ENCODE peak calls at places on chromosomes 6 and 20, in nine cellular contexts. One of them, this sample, is unnamed.

GRCh38 chr6:63787021-63787420 is 151.4 kb downstream of the PHF3 start:
- DNase-seq in prostate gland: no peak
- DNase-seq in SJCRH30: no peak
- DNase-seq in RWPE1: no peak
- DNase-seq in HCT116: no peak
- DNase-seq in mesenchymal stem cell: peak
- DNase-seq in psoas muscle: no peak
- DNase-seq in tibial artery: no peak
- DNase-seq in ovary: no peak
- DNase-seq in this sample: no peak

GRCh38 chr6:168374051-168374502 is 54.5 kb upstream of the DACT2 start:
- DNase-seq in prostate gland: no peak
- DNase-seq in SJCRH30: no peak
- DNase-seq in RWPE1: no peak
- DNase-seq in HCT116: no peak
- DNase-seq in mesenchymal stem cell: no peak
- DNase-seq in psoas muscle: no peak
- DNase-seq in tibial artery: peak
- DNase-seq in ovary: peak
- DNase-seq in this sample: no peak

GRCh38 chr6:168093071-168093505 is 14.1 kb upstream of the FRMD1 start:
- DNase-seq in prostate gland: no peak
- DNase-seq in SJCRH30: no peak
- DNase-seq in RWPE1: no peak
- DNase-seq in HCT116: no peak
- DNase-seq in mesenchymal stem cell: no peak
- DNase-seq in psoas muscle: peak
- DNase-seq in tibial artery: no peak
- DNase-seq in ovary: peak
- DNase-seq in this sample: no peak

GRCh38 chr20:11468880-11469279 is 448.8 kb upstream of the BTBD3 start:
- DNase-seq in prostate gland: no peak
- DNase-seq in SJCRH30: no peak
- DNase-seq in RWPE1: no peak
- DNase-seq in HCT116: no peak
- DNase-seq in mesenchymal stem cell: no peak
- DNase-seq in psoas muscle: no peak
- DNase-seq in tibial artery: no peak
- DNase-seq in ovary: no peak
- DNase-seq in this sample: no peak

GRCh38 chr20:59825944-59826759 is 107.3 kb downstream of the SYCP2 start:
- DNase-seq in prostate gland: peak
- DNase-seq in SJCRH30: no peak
- DNase-seq in RWPE1: peak
- DNase-seq in HCT116: no peak
- DNase-seq in mesenchymal stem cell: no peak
- DNase-seq in psoas muscle: no peak
- DNase-seq in tibial artery: no peak
- DNase-seq in ovary: no peak
- DNase-seq in this sample: no peak

GRCh38 chr20:41047975-41048305 is 19.3 kb downstream of the TOP1 start:
- DNase-seq in prostate gland: no peak
- DNase-seq in SJCRH30: no peak
- DNase-seq in RWPE1: peak
- DNase-seq in HCT116: no peak
- DNase-seq in mesenchymal stem cell: peak
- DNase-seq in psoas muscle: no peak
- DNase-seq in tibial artery: no peak
- DNase-seq in ovary: no peak
- DNase-seq in this sample: no peak

GRCh38 chr6:129753422-129753821 is 43.4 kb upstream of the ARHGAP18 start:
- DNase-seq in prostate gland: no peak
- DNase-seq in SJCRH30: peak
- DNase-seq in RWPE1: no peak
- DNase-seq in HCT116: no peak
- DNase-seq in mesenchymal stem cell: peak
- DNase-seq in psoas muscle: no peak
- DNase-seq in tibial artery: no peak
- DNase-seq in ovary: no peak
- DNase-seq in this sample: no peak

GRCh38 chr6:154621611-154622010 is 111.1 kb upstream of the CNKSR3 start:
- DNase-seq in prostate gland: no peak
- DNase-seq in SJCRH30: no peak
- DNase-seq in RWPE1: no peak
- DNase-seq in HCT116: no peak
- DNase-seq in mesenchymal stem cell: no peak
- DNase-seq in psoas muscle: no peak
- DNase-seq in tibial artery: no peak
- DNase-seq in ovary: no peak
- DNase-seq in this sample: no peak

GRCh38 chr6:69917834-69918233 is 51.5 kb downstream of the COL19A1 start:
- DNase-seq in prostate gland: no peak
- DNase-seq in SJCRH30: peak
- DNase-seq in RWPE1: peak
- DNase-seq in HCT116: peak
- DNase-seq in mesenchymal stem cell: peak
- DNase-seq in psoas muscle: peak
- DNase-seq in tibial artery: no peak
- DNase-seq in ovary: no peak
- DNase-seq in this sample: no peak

GRCh38 chr6:30882764-30883475 is 1.4 kb upstream of the DDR1 start:
- DNase-seq in prostate gland: peak
- DNase-seq in SJCRH30: peak
- DNase-seq in RWPE1: peak
- DNase-seq in HCT116: peak
- DNase-seq in mesenchymal stem cell: no peak
- DNase-seq in psoas muscle: no peak
- DNase-seq in tibial artery: no peak
- DNase-seq in ovary: peak
- DNase-seq in this sample: no peak

DNA sequence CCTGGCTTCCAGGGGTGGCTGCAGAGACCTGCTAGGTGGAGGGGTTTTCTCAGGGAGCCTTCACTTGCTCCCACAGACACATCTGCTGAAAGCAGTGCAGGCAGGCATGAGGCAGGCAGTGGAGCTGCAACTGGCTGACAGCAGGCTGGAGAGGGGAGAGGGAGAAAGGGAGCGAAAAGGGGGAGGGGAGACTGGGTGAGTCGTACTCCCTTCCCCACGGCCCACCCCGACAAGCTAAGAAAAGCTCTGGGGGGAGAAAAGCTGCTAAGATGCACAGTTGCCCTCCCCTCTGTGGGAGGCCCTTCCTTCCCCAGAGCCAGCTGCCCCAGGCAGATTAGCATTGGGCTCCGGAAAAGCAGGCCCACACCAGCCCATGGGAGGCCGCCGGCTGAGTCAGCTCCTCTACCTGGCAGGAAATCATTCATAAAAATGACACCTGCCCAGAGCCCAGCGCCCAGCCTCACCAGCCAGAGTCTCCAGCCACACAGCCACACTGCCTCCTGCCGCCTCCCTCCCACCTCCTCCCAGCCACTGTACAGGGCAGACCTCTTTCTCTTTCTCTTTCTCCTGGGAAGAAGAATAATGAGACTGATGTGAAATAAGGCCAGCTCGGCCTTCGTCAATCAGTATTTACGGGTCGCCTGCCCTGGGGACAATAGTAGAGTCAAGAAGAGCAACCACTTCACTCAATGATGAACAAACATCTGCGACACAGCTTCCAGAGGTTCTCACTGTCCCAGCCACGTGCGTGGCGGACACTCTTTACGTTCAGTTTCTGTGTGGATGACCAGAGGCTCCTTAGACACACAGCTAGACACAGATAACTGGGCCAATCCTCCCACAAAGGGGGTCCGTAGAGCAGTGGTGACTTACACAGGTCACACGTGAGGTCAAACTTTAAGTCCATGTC is 7.7 kb upstream of the C20orf203 start:
- DNase-seq in prostate gland: peak
- DNase-seq in SJCRH30: peak
- DNase-seq in RWPE1: peak
- DNase-seq in HCT116: no peak
- DNase-seq in mesenchymal stem cell: peak
- DNase-seq in psoas muscle: no peak
- DNase-seq in tibial artery: no peak
- DNase-seq in ovary: no peak
- DNase-seq in this sample: no peak
- H3K27ac ChIP-seq in prostate gland: no peak
- H3K27ac ChIP-seq in SJCRH30: no peak
- H3K27ac ChIP-seq in RWPE1: peak
- H3K27ac ChIP-seq in HCT116: no peak
- H3K27ac ChIP-seq in mesenchymal stem cell: peak
- H3K27ac ChIP-seq in psoas muscle: no peak
- H3K27ac ChIP-seq in tibial artery: no peak
- H3K27ac ChIP-seq in ovary: no peak
- H3K27ac ChIP-seq in this sample: no peak

GRCh38 chr6:12290490-12290820 is 294 bp downstream of the EDN1 start:
- DNase-seq in prostate gland: no peak
- DNase-seq in SJCRH30: no peak
- DNase-seq in RWPE1: no peak
- DNase-seq in HCT116: no peak
- DNase-seq in mesenchymal stem cell: no peak
- DNase-seq in psoas muscle: no peak
- DNase-seq in tibial artery: no peak
- DNase-seq in ovary: no peak
- DNase-seq in this sample: no peak
- H3K27ac ChIP-seq in prostate gland: peak
- H3K27ac ChIP-seq in SJCRH30: no peak
- H3K27ac ChIP-seq in RWPE1: peak
- H3K27ac ChIP-seq in HCT116: no peak
- H3K27ac ChIP-seq in mesenchymal stem cell: peak
- H3K27ac ChIP-seq in psoas muscle: no peak
- H3K27ac ChIP-seq in tibial artery: peak
- H3K27ac ChIP-seq in ovary: no peak
- H3K27ac ChIP-seq in this sample: no peak

DNA sequence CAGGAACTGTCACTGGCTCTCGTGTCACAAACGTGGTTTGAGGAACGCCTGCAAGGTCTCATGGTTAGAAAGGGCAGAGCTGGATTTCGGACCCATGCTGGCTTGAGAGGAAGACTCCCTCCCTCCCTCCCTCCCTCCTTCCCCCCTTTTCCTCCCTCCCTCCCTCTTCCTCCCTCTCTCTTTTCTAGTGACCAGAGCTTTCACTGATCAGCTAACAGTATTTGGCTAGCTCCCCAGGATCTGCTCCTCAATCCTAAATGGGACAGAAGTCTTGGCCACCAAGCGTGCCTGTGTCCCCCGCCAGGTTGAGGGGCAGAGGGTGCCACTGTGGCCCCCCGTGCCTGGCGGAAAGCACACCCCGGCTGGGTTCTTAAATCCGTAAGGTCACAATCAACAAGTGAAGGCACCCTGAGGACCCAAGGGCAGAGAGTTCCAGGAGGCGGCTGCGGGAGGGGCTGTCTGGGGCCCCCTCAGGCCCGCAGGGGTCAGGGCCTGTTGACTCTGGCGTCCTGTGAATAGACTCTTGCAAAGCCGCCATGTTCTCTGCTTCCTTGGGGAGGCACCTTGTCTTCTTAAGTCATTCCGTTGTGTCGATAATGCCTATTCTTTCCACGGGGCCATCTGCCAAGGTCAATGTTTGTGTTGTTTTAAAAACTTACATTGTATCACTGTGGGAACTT is 38.9 kb upstream of the STX16 start:
- DNase-seq in prostate gland: peak
- DNase-seq in SJCRH30: no peak
- DNase-seq in RWPE1: no peak
- DNase-seq in HCT116: no peak
- DNase-seq in mesenchymal stem cell: no peak
- DNase-seq in psoas muscle: peak
- DNase-seq in tibial artery: no peak
- DNase-seq in ovary: no peak
- DNase-seq in this sample: no peak
- H3K27ac ChIP-seq in prostate gland: peak
- H3K27ac ChIP-seq in SJCRH30: no peak
- H3K27ac ChIP-seq in RWPE1: no peak
- H3K27ac ChIP-seq in HCT116: no peak
- H3K27ac ChIP-seq in mesenchymal stem cell: no peak
- H3K27ac ChIP-seq in psoas muscle: no peak
- H3K27ac ChIP-seq in tibial artery: peak
- H3K27ac ChIP-seq in ovary: no peak
- H3K27ac ChIP-seq in this sample: no peak

GRCh38 chr20:56628015-56628872 is 862 bp upstream of the TFAP2C start:
- DNase-seq in prostate gland: no peak
- DNase-seq in SJCRH30: no peak
- DNase-seq in RWPE1: peak
- DNase-seq in HCT116: no peak
- DNase-seq in mesenchymal stem cell: peak
- DNase-seq in psoas muscle: no peak
- DNase-seq in tibial artery: no peak
- DNase-seq in ovary: no peak
- DNase-seq in this sample: no peak
- H3K27ac ChIP-seq in prostate gland: no peak
- H3K27ac ChIP-seq in SJCRH30: no peak
- H3K27ac ChIP-seq in RWPE1: no peak
- H3K27ac ChIP-seq in HCT116: no peak
- H3K27ac ChIP-seq in mesenchymal stem cell: no peak
- H3K27ac ChIP-seq in psoas muscle: no peak
- H3K27ac ChIP-seq in tibial artery: no peak
- H3K27ac ChIP-seq in ovary: no peak
- H3K27ac ChIP-seq in this sample: no peak

GRCh38 chr6:52499026-52499425 is 77.8 kb downstream of the TRAM2 start:
- DNase-seq in prostate gland: no peak
- DNase-seq in SJCRH30: no peak
- DNase-seq in RWPE1: no peak
- DNase-seq in HCT116: no peak
- DNase-seq in mesenchymal stem cell: peak
- DNase-seq in psoas muscle: no peak
- DNase-seq in tibial artery: no peak
- DNase-seq in ovary: no peak
- DNase-seq in this sample: no peak
- H3K27ac ChIP-seq in prostate gland: no peak
- H3K27ac ChIP-seq in SJCRH30: no peak
- H3K27ac ChIP-seq in RWPE1: peak
- H3K27ac ChIP-seq in HCT116: no peak
- H3K27ac ChIP-seq in mesenchymal stem cell: peak
- H3K27ac ChIP-seq in psoas muscle: peak
- H3K27ac ChIP-seq in tibial artery: peak
- H3K27ac ChIP-seq in ovary: no peak
- H3K27ac ChIP-seq in this sample: no peak

GRCh38 chr6:20414711-20415110 is 13.0 kb downstream of the E2F3 start:
- DNase-seq in prostate gland: no peak
- DNase-seq in SJCRH30: no peak
- DNase-seq in RWPE1: no peak
- DNase-seq in HCT116: no peak
- DNase-seq in mesenchymal stem cell: no peak
- DNase-seq in psoas muscle: no peak
- DNase-seq in tibial artery: no peak
- DNase-seq in ovary: no peak
- DNase-seq in this sample: no peak
- H3K27ac ChIP-seq in prostate gland: no peak
- H3K27ac ChIP-seq in SJCRH30: no peak
- H3K27ac ChIP-seq in RWPE1: no peak
- H3K27ac ChIP-seq in HCT116: no peak
- H3K27ac ChIP-seq in mesenchymal stem cell: no peak
- H3K27ac ChIP-seq in psoas muscle: peak
- H3K27ac ChIP-seq in tibial artery: no peak
- H3K27ac ChIP-seq in ovary: no peak
- H3K27ac ChIP-seq in this sample: no peak

DNA sequence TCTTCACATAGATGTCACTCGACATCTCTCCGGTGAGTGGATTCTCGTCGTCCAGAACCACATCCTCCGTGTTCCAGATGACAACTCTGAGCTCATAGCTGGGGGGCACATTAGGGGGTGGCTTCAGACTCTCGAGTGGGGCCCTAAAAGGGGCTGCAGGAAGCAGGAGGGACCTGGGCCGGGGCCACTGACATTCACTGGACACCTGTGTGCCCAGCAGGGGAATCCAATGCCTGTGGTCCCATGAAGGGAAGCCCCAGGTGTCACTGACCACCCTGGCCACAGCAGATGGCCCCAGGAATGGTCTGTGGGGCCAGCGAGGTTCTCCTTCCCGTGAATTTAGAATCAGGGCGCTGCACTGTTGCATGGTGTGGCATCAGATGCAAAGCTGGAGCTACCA is 18.7 kb downstream of the ERGIC3 start:
- DNase-seq in prostate gland: no peak
- DNase-seq in SJCRH30: no peak
- DNase-seq in RWPE1: no peak
- DNase-seq in HCT116: no peak
- DNase-seq in mesenchymal stem cell: no peak
- DNase-seq in psoas muscle: peak
- DNase-seq in tibial artery: no peak
- DNase-seq in ovary: no peak
- DNase-seq in this sample: no peak
- H3K27ac ChIP-seq in prostate gland: no peak
- H3K27ac ChIP-seq in SJCRH30: no peak
- H3K27ac ChIP-seq in RWPE1: no peak
- H3K27ac ChIP-seq in HCT116: no peak
- H3K27ac ChIP-seq in mesenchymal stem cell: no peak
- H3K27ac ChIP-seq in psoas muscle: no peak
- H3K27ac ChIP-seq in tibial artery: no peak
- H3K27ac ChIP-seq in ovary: no peak
- H3K27ac ChIP-seq in this sample: no peak